ENCODE peak calls at places on chromosomes 7 and 10, in ten cellular contexts. A is HFF-Myc, T is uterus, M is mesothelial cell of epicardium, L is Panc1, Q is fibroblast of pulmonary artery, K is AG10803, D is right atrium auricular region, U is Calu3, P is epithelial cell of esophagus. R is an unnamed sample.

GRCh38 chr7:123627859-123628258 is 26.2 kb downstream of the ASB15 start:
- DNase-seq in A (no peak), T (no peak), M (no peak), L (no peak), Q (no peak), K (no peak), D (no peak), U (no peak), P (peak; percentile 54), R (no peak)

GRCh38 chr7:55173671-55174070 is 154.9 kb downstream of the EGFR start:
- DNase-seq in A (no peak), T (no peak), M (no peak), L (no peak), Q (no peak), K (no peak), D (no peak), U (peak; percentile 18), P (no peak), R (no peak)

GRCh38 chr10:118809372-118809695 is 54.6 kb upstream of the CACUL1 start:
- DNase-seq in A (no peak), T (no peak), M (no peak), L (no peak), Q (no peak), K (no peak), D (no peak), U (no peak), P (no peak), R (no peak)

GRCh38 chr7:962401-963081 is 8.1 kb upstream of the ADAP1 start:
- DNase-seq in A (no peak), T (no peak), M (no peak), L (no peak), Q (no peak), K (no peak), D (no peak), U (no peak), P (no peak), R (no peak)

GRCh38 chr10:27659786-27660185 is 85.8 kb downstream of the MKX start:
- DNase-seq in A (no peak), T (no peak), M (no peak), L (no peak), Q (no peak), K (peak; percentile 18), D (no peak), U (no peak), P (no peak), R (no peak)

GRCh38 chr7:124747072-124747471 is 18.5 kb downstream of the GPR37 start:
- DNase-seq in A (no peak), T (no peak), M (no peak), L (no peak), Q (no peak), K (no peak), D (no peak), U (no peak), P (no peak), R (no peak)

GRCh38 chr7:82389847-82390246 is 53.7 kb downstream of the CACNA2D1 start:
- DNase-seq in A (no peak), T (no peak), M (no peak), L (no peak), Q (no peak), K (no peak), D (no peak), U (no peak), P (no peak), R (no peak)

GRCh38 chr7:110010379-110010778 is 1080.5 kb upstream of the LRRN3 start:
- DNase-seq in A (no peak), T (no peak), M (no peak), L (no peak), Q (no peak), K (no peak), D (no peak), U (no peak), P (peak; percentile 18), R (no peak)

GRCh38 chr10:51860257-51860656 is 160.9 kb upstream of the CSTF2T start:
- DNase-seq in A (no peak), T (peak; percentile 35), M (no peak), L (no peak), Q (peak; percentile 74), K (peak; percentile 63), D (peak; percentile 78), U (no peak), P (peak; percentile 51), R (no peak)

GRCh38 chr10:125538947-125539649 is 143.9 kb downstream of the TEX36 start:
- DNase-seq in A (no peak), T (no peak), M (no peak), L (no peak), Q (no peak), K (no peak), D (no peak), U (no peak), P (no peak), R (no peak)

GRCh38 chr7:7331523-7331922 is 149.2 kb downstream of the C1GALT1 start:
- DNase-seq in A (no peak), T (no peak), M (no peak), L (no peak), Q (no peak), K (no peak), D (no peak), U (no peak), P (peak; percentile 46), R (no peak)
- TF ChIP-seq CTCF in A (no peak), T (no peak), M (no peak), L (no peak), Q (no peak), K (no peak), D (no peak), U (no peak), P (no peak), R (no peak)

GRCh38 chr7:12590559-12590958 is 20.0 kb downstream of the SCIN start:
- DNase-seq in A (no peak), T (no peak), M (no peak), L (no peak), Q (no peak), K (no peak), D (no peak), U (no peak), P (no peak), R (no peak)

GRCh38 chr7:12596225-12596790 is 25.8 kb downstream of the SCIN start:
- DNase-seq in A (no peak), T (no peak), M (no peak), L (no peak), Q (no peak), K (no peak), D (no peak), U (no peak), P (peak; percentile 62), R (no peak)

GRCh38 chr7:12588259-12588904 is 17.9 kb downstream of the SCIN start:
- DNase-seq in A (no peak), T (no peak), M (no peak), L (no peak), Q (no peak), K (no peak), D (no peak), U (no peak), P (no peak), R (no peak)

GRCh38 chr7:12595148-12595547 is 24.6 kb downstream of the SCIN start:
- DNase-seq in A (no peak), T (no peak), M (no peak), L (no peak), Q (no peak), K (no peak), D (no peak), U (no peak), P (no peak), R (no peak)

GRCh38 chr7:12594122-12594897 is 23.8 kb downstream of the SCIN start:
- DNase-seq in A (no peak), T (no peak), M (no peak), L (no peak), Q (no peak), K (no peak), D (no peak), U (no peak), P (no peak), R (no peak)
- TF ChIP-seq CTCF in A (no peak), T (no peak), M (no peak), L (no peak), Q (no peak), K (no peak), D (no peak), U (no peak), P (no peak), R (no peak)

DNA sequence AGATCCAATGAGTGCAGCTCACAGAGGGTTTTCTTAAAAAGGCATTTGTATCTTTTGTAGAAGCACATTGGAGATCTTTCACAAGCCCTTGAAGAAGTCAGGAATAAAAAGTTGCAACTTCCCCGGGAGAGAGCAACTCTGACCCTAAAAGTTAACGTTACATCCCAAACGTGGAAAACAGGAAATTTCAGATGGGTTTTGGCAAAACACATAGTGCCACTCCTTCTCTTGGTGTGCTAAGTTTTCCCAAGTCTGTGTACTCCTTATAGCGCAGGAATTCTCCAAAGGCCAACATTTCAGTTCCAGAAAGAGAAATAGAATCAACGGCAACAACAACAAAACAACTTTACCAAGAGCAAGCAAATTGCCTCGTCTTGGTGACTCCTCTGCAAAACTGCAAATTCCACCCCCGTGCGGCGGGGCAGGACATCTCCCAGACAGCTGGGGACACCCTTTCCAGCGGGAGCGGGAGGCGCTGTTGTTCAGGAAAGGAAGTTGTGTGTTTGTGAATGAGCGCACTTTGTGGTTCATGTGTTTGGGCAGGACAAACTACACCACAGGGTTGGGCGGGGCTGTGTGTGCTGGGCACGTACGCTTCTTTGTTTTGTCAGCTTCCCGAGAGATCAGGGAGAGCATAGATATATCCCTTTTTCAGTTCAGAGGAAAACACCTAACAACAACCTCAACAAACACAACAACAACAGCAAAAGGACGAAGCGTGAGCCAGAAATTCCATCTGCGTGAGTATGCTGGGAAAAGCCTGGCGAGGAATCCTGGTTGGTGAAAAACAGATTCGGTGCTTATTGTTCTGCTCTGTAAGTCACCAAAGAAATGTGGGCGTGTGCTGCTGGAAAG is 294.7 kb upstream of the PITRM1 start:
- DNase-seq in A (peak; percentile 92), T (peak; percentile 64), M (no peak), L (peak; percentile 95), Q (peak; percentile 100), K (peak; percentile 100), D (peak; percentile 96), U (peak; percentile 83), P (peak; percentile 99), R (no peak)
- TF ChIP-seq CTCF in A (peak; percentile 57), T (peak; percentile 34), M (no peak), L (peak; percentile 80), Q (peak; percentile 41), K (peak; percentile 63), D (no peak), U (peak; percentile 61), P (peak; percentile 74), R (no peak)

GRCh38 chr7:41978858-41979257 is 258.2 kb downstream of the GLI3 start:
- DNase-seq in A (no peak), T (no peak), M (no peak), L (no peak), Q (no peak), K (no peak), D (no peak), U (no peak), P (no peak), R (no peak)

GRCh38 chr7:41976411-41976810 is 260.6 kb downstream of the GLI3 start:
- DNase-seq in A (no peak), T (no peak), M (no peak), L (no peak), Q (no peak), K (no peak), D (no peak), U (no peak), P (no peak), R (no peak)

GRCh38 chr7:41977165-41977651 is 259.8 kb downstream of the GLI3 start:
- DNase-seq in A (no peak), T (no peak), M (no peak), L (peak; percentile 41), Q (peak; percentile 81), K (peak; percentile 77), D (no peak), U (peak; percentile 32), P (peak; percentile 68), R (no peak)

GRCh38 chr7:41981046-41982040 is 255.7 kb downstream of the GLI3 start:
- DNase-seq in A (no peak), T (no peak), M (no peak), L (no peak), Q (no peak), K (no peak), D (no peak), U (no peak), P (no peak), R (no peak)

GRCh38 chr7:41979834-41980307 is 257.1 kb downstream of the GLI3 start:
- DNase-seq in A (no peak), T (peak; percentile 44), M (no peak), L (no peak), Q (peak; percentile 79), K (peak; percentile 74), D (no peak), U (peak; percentile 26), P (peak; percentile 34), R (no peak)
- TF ChIP-seq CTCF in A (peak; percentile 66), T (peak; percentile 81), M (peak; percentile 87), L (peak; percentile 89), Q (peak; percentile 93), K (peak; percentile 88), D (peak; percentile 50), U (peak; percentile 69), P (peak; percentile 77), R (peak; percentile 34)

R was measured in D721Med.